ENCODE peak calls at places on chromosomes 16 and 17, in nine cellular contexts. J is activated CD4-positive, alpha-beta T cell treated with anti-CD3 and anti-CD28 coated beads, Interleukin-2, amount 50 U/mL, for 4 hours; X is iris pigment epithelial cell; P is heart left ventricle; U is aorta; M is NCI-H748 treated with DMSO at 0.1 percent for 48 hours; S is mucosa of descending colon; N is ELR; Q is stimulated activated CD4-positive, alpha-beta T cell treated with anti-CD3 and anti-CD28 coated beads, TNF-alpha, amount 100 ng/mL, for 24 hours. A is an unnamed sample.

GRCh38 chr17:55168970-55169687 is 95.6 kb upstream of the HLF start:
- DNase-seq in J (no peak), X (no peak), P (no peak), U (no peak), M (no peak), S (no peak), N (no peak), Q (no peak), A (no peak)

GRCh38 chr17:35460354-35460851 is 11.8 kb upstream of the SLFN13 start:
- DNase-seq in J (peak), X (no peak), P (peak), U (peak), M (no peak), S (peak), N (no peak), Q (no peak), A (no peak)

GRCh38 chr17:83191388-83192160 is 112.2 kb downstream of the METRNL start:
- DNase-seq in J (no peak), X (no peak), P (no peak), U (peak), M (no peak), S (peak), N (no peak), Q (no peak), A (no peak)

GRCh38 chr17:74860229-74860998 is 729 bp upstream of the GRIN2C start:
- DNase-seq in J (no peak), X (no peak), P (no peak), U (no peak), M (no peak), S (no peak), N (no peak), Q (no peak), A (no peak)

GRCh38 chr17:6712058-6712853 is 913 bp downstream of the SLC13A5 start:
- DNase-seq in J (no peak), X (peak), P (no peak), U (no peak), M (no peak), S (no peak), N (no peak), Q (no peak), A (no peak)

GRCh38 chr17:21249911-21250703 is 3.1 kb downstream of the NATD1 start:
- DNase-seq in J (no peak), X (no peak), P (no peak), U (no peak), M (no peak), S (no peak), N (no peak), Q (no peak), A (no peak)

GRCh38 chr16:28859326-28859725 is 4.3 kb upstream of the SH2B1 start:
- DNase-seq in J (no peak), X (no peak), P (no peak), U (no peak), M (no peak), S (no peak), N (no peak), Q (no peak), A (no peak)

GRCh38 chr16:71367243-71367976 is 8.9 kb downstream of the CALB2 start:
- DNase-seq in J (no peak), X (peak), P (no peak), U (no peak), M (peak), S (no peak), N (peak), Q (no peak), A (peak)

GRCh38 chr17:67095803-67096202 is 51.4 kb downstream of the CACNG1 start:
- DNase-seq in J (no peak), X (peak), P (no peak), U (no peak), M (no peak), S (no peak), N (peak), Q (no peak), A (peak)

GRCh38 chr16:67475051-67475450 is 5.9 kb downstream of the ATP6V0D1 start:
- DNase-seq in J (no peak), X (no peak), P (no peak), U (no peak), M (no peak), S (peak), N (no peak), Q (no peak), A (no peak)

GRCh38 chr16:24499193-24499814 is 40.1 kb upstream of the RBBP6 start:
- DNase-seq in J (no peak), X (peak), P (no peak), U (peak), M (peak), S (no peak), N (peak), Q (no peak), A (peak)

A was measured in fibroblast of villous mesenchyme.